ENCODE peak calls at places on chromosomes 2 and 18, in eight cellular contexts. P is GM23338, B is bronchial epithelial cell, C is neural progenitor cell, G is suprapubic skin, N is upper lobe of right lung, V is kidney, H is BJ. A is an unnamed sample.

GRCh38 chr2:120177011-120177621 is 46.1 kb downstream of the TMEM185B start:
- DNase-seq in P (peak; percentile 46), B (peak; percentile 95), C (peak; percentile 10), G (peak; percentile 64), N (peak; percentile 78), V (peak; percentile 82), H (no peak), A (no peak)

GRCh38 chr2:239368321-239368720 is 32.5 kb downstream of the HDAC4 start:
- DNase-seq in P (no peak), B (no peak), C (no peak), G (no peak), N (no peak), V (no peak), H (no peak), A (no peak)

GRCh38 chr2:101558740-101559508 is 84.0 kb upstream of the RFX8 start:
- DNase-seq in P (no peak), B (peak; percentile 25), C (no peak), G (no peak), N (no peak), V (no peak), H (peak; percentile 71), A (peak; percentile 91)

GRCh38 chr2:240642061-240642805 is 17.0 kb downstream of the GPR35 start:
- DNase-seq in P (no peak), B (no peak), C (no peak), G (no peak), N (peak; percentile 62), V (peak; percentile 70), H (no peak), A (no peak)

GRCh38 chr2:10256031-10256524 is 46.6 kb upstream of the HPCAL1 start:
- DNase-seq in P (no peak), B (no peak), C (no peak), G (peak; percentile 31), N (peak; percentile 47), V (peak; percentile 61), H (no peak), A (no peak)

GRCh38 chr2:144201126-144201525 is 318.8 kb downstream of the ZEB2 start:
- DNase-seq in P (no peak), B (no peak), C (no peak), G (no peak), N (no peak), V (no peak), H (no peak), A (no peak)

GRCh38 chr18:23134780-23135678 is at the start of gene CABLES1:
- DNase-seq in P (peak; percentile 69), B (no peak), C (peak; percentile 71), G (peak; percentile 81), N (peak; percentile 89), V (peak; percentile 90), H (no peak), A (peak; percentile 42)

GRCh38 chr2:177244244-177244771 is 20.2 kb downstream of the NFE2L2 start:
- DNase-seq in P (no peak), B (no peak), C (no peak), G (no peak), N (no peak), V (no peak), H (no peak), A (no peak)

GRCh38 chr2:223797073-223797472 is 40.3 kb downstream of the AP1S3 start:
- DNase-seq in P (no peak), B (peak; percentile 98), C (no peak), G (no peak), N (no peak), V (no peak), H (no peak), A (no peak)

GRCh38 chr2:223123859-223124610 is 72.0 kb downstream of the KCNE4 start:
- DNase-seq in P (no peak), B (no peak), C (no peak), G (no peak), N (no peak), V (no peak), H (peak; percentile 68), A (peak; percentile 66)

GRCh38 chr2:231433990-231434389 is 30.3 kb downstream of the NCL start:
- DNase-seq in P (no peak), B (no peak), C (no peak), G (no peak), N (no peak), V (no peak), H (no peak), A (no peak)

GRCh38 chr18:5137261-5137660 is 59.8 kb downstream of the AKAIN1 start:
- DNase-seq in P (no peak), B (no peak), C (no peak), G (no peak), N (no peak), V (no peak), H (no peak), A (no peak)

GRCh38 chr2:189379287-189379630 is 62.0 kb upstream of the WDR75 start:
- DNase-seq in P (peak; percentile 69), B (peak; percentile 34), C (no peak), G (no peak), N (no peak), V (no peak), H (peak; percentile 69), A (no peak)

GRCh38 chr2:54557601-54558187 is 101.6 kb downstream of the SPTBN1 start:
- DNase-seq in P (peak; percentile 55), B (peak; percentile 70), C (peak; percentile 84), G (peak; percentile 72), N (peak; percentile 82), V (peak; percentile 86), H (no peak), A (no peak)

GRCh38 chr2:111221701-111222100 is 101.0 kb downstream of the BCL2L11 start:
- DNase-seq in P (no peak), B (no peak), C (no peak), G (no peak), N (no peak), V (no peak), H (no peak), A (no peak)

GRCh38 chr18:12768622-12769021 is 65.8 kb downstream of the PSMG2 start:
- DNase-seq in P (no peak), B (peak; percentile 61), C (no peak), G (no peak), N (no peak), V (no peak), H (no peak), A (peak; percentile 29)

GRCh38 chr2:223082701-223083100 is 30.7 kb downstream of the KCNE4 start:
- DNase-seq in P (no peak), B (no peak), C (no peak), G (no peak), N (no peak), V (no peak), H (no peak), A (no peak)

GRCh38 chr2:172436889-172437288 is 9.5 kb downstream of the ITGA6 start:
- DNase-seq in P (no peak), B (peak; percentile 98), C (no peak), G (no peak), N (no peak), V (no peak), H (no peak), A (no peak)

GRCh38 chr2:15934291-15934945 is 5.9 kb upstream of the MYCN start:
- DNase-seq in P (no peak), B (no peak), C (no peak), G (no peak), N (no peak), V (no peak), H (no peak), A (no peak)

GRCh38 chr2:128271186-128271890 is 47.3 kb downstream of the HS6ST1 start:
- DNase-seq in P (no peak), B (no peak), C (no peak), G (no peak), N (peak; percentile 57), V (peak; percentile 74), H (no peak), A (no peak)

DNA sequence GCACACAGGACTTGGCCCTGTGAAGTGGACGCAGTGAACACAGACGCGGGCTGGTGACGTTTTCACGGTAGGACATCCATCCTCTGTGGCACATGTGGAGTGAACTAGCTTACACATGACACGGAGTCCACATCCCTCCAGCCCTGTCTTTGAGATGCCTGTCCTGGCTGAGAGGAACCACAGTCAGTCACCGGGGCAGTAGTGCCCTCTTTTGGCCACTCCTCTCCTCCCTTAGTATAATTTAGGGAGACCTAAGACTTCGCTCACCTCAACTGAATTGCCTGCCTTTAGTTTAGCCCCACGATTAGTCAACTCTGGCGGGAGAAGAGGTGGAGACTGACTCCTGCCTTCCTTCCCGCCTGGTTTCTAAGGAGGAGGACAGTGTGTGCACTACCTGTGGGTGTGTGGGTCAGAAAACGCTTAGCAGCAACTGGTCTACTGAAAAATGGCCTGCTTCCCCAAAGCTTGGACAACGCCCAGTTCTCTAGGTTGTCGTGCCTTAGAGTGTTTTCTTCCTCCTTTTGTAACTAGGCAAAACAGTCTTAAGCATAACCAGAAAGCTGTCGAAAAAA is 70.6 kb downstream of the MBP start:
- DNase-seq in P (peak; percentile 62), B (no peak), C (peak; percentile 57), G (no peak), N (no peak), V (no peak), H (no peak), A (no peak)
- TF ChIP-seq CTCF in P (peak; percentile 72), B (peak; percentile 35), C (peak; percentile 59), G (no peak), N (peak; percentile 23), V (no peak), H (peak; percentile 3), A (no peak)

GRCh38 chr18:11719621-11720020 is 30.6 kb downstream of the GNAL start:
- DNase-seq in P (no peak), B (no peak), C (no peak), G (no peak), N (no peak), V (peak; percentile 35), H (no peak), A (no peak)

GRCh38 chr18:11719050-11719449 is 30.0 kb downstream of the GNAL start:
- DNase-seq in P (no peak), B (no peak), C (no peak), G (no peak), N (no peak), V (no peak), H (no peak), A (no peak)

GRCh38 chr18:11714244-11714918 is 25.3 kb downstream of the GNAL start:
- DNase-seq in P (peak; percentile 80), B (no peak), C (no peak), G (no peak), N (no peak), V (no peak), H (no peak), A (no peak)

GRCh38 chr18:11710578-11710977 is 21.5 kb downstream of the GNAL start:
- DNase-seq in P (no peak), B (no peak), C (no peak), G (no peak), N (no peak), V (no peak), H (no peak), A (no peak)

GRCh38 chr18:11713756-11714155 is 24.7 kb downstream of the GNAL start:
- DNase-seq in P (peak; percentile 15), B (no peak), C (no peak), G (no peak), N (no peak), V (no peak), H (no peak), A (no peak)
- H3K4me3 ChIP-seq in P (peak overlapping the region; percentile 27), B (no peak overlapping the region), C (no peak overlapping the region), G (no peak overlapping the region), N (no peak overlapping the region), V (no peak overlapping the region), H (no peak overlapping the region), A (no peak overlapping the region)

GRCh38 chr2:163736433-163737168 is 793 bp upstream of the FIGN start:
- DNase-seq in P (peak; percentile 90), B (no peak), C (peak; percentile 92), G (peak; percentile 63), N (peak; percentile 75), V (peak; percentile 77), H (no peak), A (peak; percentile 29)
- TF ChIP-seq CTCF in P (peak; percentile 21), B (peak; percentile 17), C (peak; percentile 36), G (no peak), N (peak; percentile 18), V (no peak), H (peak; percentile 41), A (peak; percentile 31)

GRCh38 chr2:218470454-218470853 is 51.5 kb downstream of the VIL1 start:
- DNase-seq in P (no peak), B (no peak), C (no peak), G (no peak), N (no peak), V (no peak), H (no peak), A (no peak)
- H3K4me3 ChIP-seq in P (no peak overlapping the region), B (no peak overlapping the region), C (no peak overlapping the region), G (no peak overlapping the region), N (no peak overlapping the region), V (no peak overlapping the region), H (no peak overlapping the region), A (no peak overlapping the region)

A was measured in fibroblast of villous mesenchyme.